ENCODE peak calls at places on chromosomes 2 and 18, in seven cellular contexts. F, M, U, T, Y, V and W are unnamed samples.

GRCh38 chr2:76965772-76966171 is 556.4 kb downstream of the LRRTM4 start:
- DNase-seq in F (no peak), M (no peak), U (no peak), T (no peak), Y (no peak), V (no peak), W (no peak)

GRCh38 chr2:217799553-217800432 is 203.0 kb downstream of the TNS1 start:
- DNase-seq in F (no peak), M (peak), U (no peak), T (no peak), Y (no peak), V (no peak), W (no peak)

GRCh38 chr2:3617198-3617890 is 22.4 kb downstream of the COLEC11 start:
- DNase-seq in F (no peak), M (no peak), U (peak), T (no peak), Y (no peak), V (no peak), W (no peak)

GRCh38 chr2:128868686-128869551 is 550.3 kb upstream of the HS6ST1 start:
- DNase-seq in F (no peak), M (no peak), U (no peak), T (peak), Y (no peak), V (no peak), W (peak)

GRCh38 chr2:144950874-144951560 is 431.1 kb upstream of the ZEB2 start:
- DNase-seq in F (peak), M (no peak), U (no peak), T (peak), Y (no peak), V (peak), W (peak)

GRCh38 chr2:199907008-199907714 is 3.9 kb upstream of the C2orf69 start:
- DNase-seq in F (no peak), M (no peak), U (no peak), T (no peak), Y (no peak), V (no peak), W (no peak)

GRCh38 chr18:34121157-34121807 is 103.4 kb downstream of the NOL4 start:
- DNase-seq in F (no peak), M (no peak), U (no peak), T (peak), Y (no peak), V (peak), W (peak)

GRCh38 chr2:198253995-198254394 is 449.6 kb downstream of the PLCL1 start:
- DNase-seq in F (no peak), M (no peak), U (no peak), T (no peak), Y (no peak), V (no peak), W (no peak)

GRCh38 chr2:202038471-202039277 is 5.0 kb downstream of the FZD7 start:
- DNase-seq in F (peak), M (peak), U (no peak), T (peak), Y (no peak), V (peak), W (peak)

GRCh38 chr18:46712406-46712805 is 44.4 kb downstream of the ST8SIA5 start:
- DNase-seq in F (no peak), M (no peak), U (no peak), T (peak), Y (no peak), V (no peak), W (no peak)

GRCh38 chr2:51013060-51013746 is 18.7 kb downstream of the NRXN1 start:
- DNase-seq in F (no peak), M (peak), U (no peak), T (no peak), Y (peak), V (peak), W (peak)

GRCh38 chr18:59140287-59140885 is 702 bp downstream of the SEC11C start:
- DNase-seq in F (peak), M (peak), U (no peak), T (peak), Y (no peak), V (peak), W (peak)

GRCh38 chr2:222960126-222960525 is 91.9 kb upstream of the KCNE4 start:
- DNase-seq in F (no peak), M (no peak), U (no peak), T (peak), Y (no peak), V (no peak), W (no peak)

GRCh38 chr2:159035790-159036411 is 67.5 kb downstream of the TANC1 start:
- DNase-seq in F (peak), M (peak), U (no peak), T (peak), Y (no peak), V (peak), W (peak)

GRCh38 chr18:77765468-77765867 is 515.8 kb downstream of the GALR1 start:
- DNase-seq in F (peak), M (peak), U (no peak), T (peak), Y (peak), V (no peak), W (peak)

GRCh38 chr2:152335851-152336102 is 803 bp downstream of the FMNL2 start:
- DNase-seq in F (peak), M (no peak), U (peak), T (no peak), Y (no peak), V (no peak), W (peak)

GRCh38 chr2:109238580-109238979 is 109.6 kb downstream of the SH3RF3 start:
- DNase-seq in F (no peak), M (no peak), U (peak), T (peak), Y (peak), V (no peak), W (peak)

GRCh38 chr2:69209482-69209881 is 177.5 kb downstream of the GFPT1 start:
- DNase-seq in F (no peak), M (no peak), U (no peak), T (no peak), Y (no peak), V (no peak), W (no peak)

GRCh38 chr2:101064868-101065549 is 62.9 kb downstream of the RPL31 start:
- DNase-seq in F (peak), M (no peak), U (no peak), T (peak), Y (no peak), V (peak), W (peak)

GRCh38 chr18:33282142-33282541 is 158.4 kb downstream of the CCDC178 start:
- DNase-seq in F (no peak), M (no peak), U (no peak), T (no peak), Y (no peak), V (no peak), W (no peak)

GRCh38 chr2:71552356-71552755 is 99.0 kb downstream of the DYSF start:
- DNase-seq in F (no peak), M (no peak), U (peak), T (no peak), Y (no peak), V (no peak), W (no peak)

GRCh38 chr2:25567406-25567805 is 106.0 kb downstream of the DTNB start:
- DNase-seq in F (peak), M (no peak), U (no peak), T (peak), Y (no peak), V (peak), W (peak)

GRCh38 chr2:162244559-162245031 is 1.4 kb upstream of the FAP start:
- DNase-seq in F (peak), M (no peak), U (no peak), T (peak), Y (no peak), V (peak), W (peak)

GRCh38 chr2:147937744-147938349 is 82.7 kb downstream of the ORC4 start:
- DNase-seq in F (peak), M (no peak), U (no peak), T (peak), Y (no peak), V (no peak), W (peak)

GRCh38 chr2:197628043-197628500 is 47.3 kb downstream of the RFTN2 start:
- DNase-seq in F (no peak), M (no peak), U (no peak), T (peak), Y (peak), V (no peak), W (no peak)

GRCh38 chr2:62467475-62468321 is 38.3 kb downstream of the TMEM17 start:
- DNase-seq in F (peak), M (no peak), U (no peak), T (no peak), Y (no peak), V (no peak), W (peak)

GRCh38 chr2:24362253-24362652 is 1.9 kb upstream of the ITSN2 start:
- DNase-seq in F (no peak), M (no peak), U (no peak), T (no peak), Y (no peak), V (no peak), W (no peak)

GRCh38 chr2:126085396-126085795 is 570.6 kb upstream of the GYPC start:
- DNase-seq in F (no peak), M (no peak), U (no peak), T (no peak), Y (no peak), V (no peak), W (no peak)

GRCh38 chr2:188870289-188870688 is 103.9 kb upstream of the COL3A1 start:
- DNase-seq in F (no peak), M (no peak), U (no peak), T (peak), Y (no peak), V (no peak), W (peak)

GRCh38 chr18:45731706-45732105 is 7.7 kb downstream of the SLC14A1 start:
- DNase-seq in F (no peak), M (no peak), U (no peak), T (no peak), Y (no peak), V (no peak), W (no peak)

GRCh38 chr2:115165529-115166109 is 723.2 kb downstream of the DPP10 start:
- DNase-seq in F (peak), M (no peak), U (no peak), T (peak), Y (no peak), V (peak), W (peak)

GRCh38 chr2:112031916-112032582 is 23.0 kb upstream of the TMEM87B start:
- DNase-seq in F (no peak), M (no peak), U (no peak), T (no peak), Y (no peak), V (no peak), W (peak)

GRCh38 chr2:21372654-21373053 is 248.9 kb downstream of the TDRD15 start:
- DNase-seq in F (peak), M (peak), U (no peak), T (no peak), Y (no peak), V (no peak), W (peak)

GRCh38 chr2:14642499-14642898 is 10.0 kb downstream of the LRATD1 start:
- DNase-seq in F (no peak), M (peak), U (no peak), T (no peak), Y (no peak), V (no peak), W (no peak)

GRCh38 chr18:44681039-44681595 is 429 bp downstream of the SETBP1 start:
- DNase-seq in F (no peak), M (no peak), U (no peak), T (no peak), Y (no peak), V (no peak), W (no peak)

GRCh38 chr2:231530099-231531085 is at the start of gene NMUR1:
- DNase-seq in F (peak), M (peak), U (peak), T (no peak), Y (no peak), V (peak), W (no peak)

GRCh38 chr2:54967759-54968365 is 82.4 kb downstream of the RTN4 start:
- DNase-seq in F (no peak), M (no peak), U (peak), T (no peak), Y (no peak), V (no peak), W (no peak)

GRCh38 chr2:12711339-12711738 is 5.4 kb upstream of the TRIB2 start:
- DNase-seq in F (no peak), M (no peak), U (no peak), T (no peak), Y (no peak), V (no peak), W (no peak)

GRCh38 chr18:52903858-52904257 is 563.9 kb downstream of the DCC start:
- DNase-seq in F (peak), M (peak), U (no peak), T (no peak), Y (peak), V (no peak), W (peak)
- TF ChIP-seq CTCF in F (peak), M (peak), U (no peak), T (no peak), Y (peak), V (peak), W (no peak)

DNA sequence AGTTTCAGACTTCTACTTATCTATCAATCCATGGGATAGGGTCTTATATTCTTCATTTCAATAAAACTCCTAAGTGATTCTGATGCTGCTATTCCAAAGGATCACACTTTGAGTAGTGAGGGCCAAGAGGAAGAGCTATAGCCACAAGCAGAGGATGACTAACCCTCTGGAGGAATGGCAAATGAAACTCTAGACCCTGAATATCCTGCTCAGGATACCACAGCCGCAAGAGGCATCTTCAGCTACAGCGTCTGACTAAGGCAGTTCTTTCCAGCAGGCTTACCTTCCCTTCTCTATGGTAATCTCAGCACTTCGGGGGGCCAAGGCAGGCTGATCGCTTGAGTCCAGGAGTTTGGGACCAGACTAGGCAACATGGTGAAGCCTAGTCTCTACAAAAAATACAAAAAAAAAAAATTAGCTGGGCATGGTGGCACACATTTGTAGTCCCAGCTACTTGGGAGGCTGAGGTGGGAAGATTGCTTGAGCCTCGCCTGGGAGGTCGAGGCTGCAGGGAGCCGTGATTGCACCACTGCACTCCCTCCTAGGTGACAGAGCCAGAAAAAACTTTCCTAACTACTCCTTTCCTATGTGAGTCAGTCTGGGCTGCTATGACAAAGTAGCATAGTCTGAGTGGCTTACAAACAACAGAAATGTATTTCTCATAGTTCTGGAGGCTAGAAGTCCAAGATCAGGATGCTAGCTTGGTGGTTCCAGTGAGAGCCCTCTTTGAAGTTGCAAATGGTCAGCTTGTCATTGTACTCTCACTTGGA is 371.9 kb downstream of the IRS1 start:
- DNase-seq in F (peak), M (no peak), U (no peak), T (peak), Y (no peak), V (peak), W (peak)
- TF ChIP-seq CTCF in F (no peak), M (no peak), U (no peak), T (no peak), Y (no peak), V (no peak), W (no peak)

GRCh38 chr2:232666051-232666805 is 30.9 kb upstream of the GIGYF2 start:
- DNase-seq in F (no peak), M (no peak), U (no peak), T (no peak), Y (no peak), V (no peak), W (no peak)

GRCh38 chr2:232667989-232668583 is 29.0 kb upstream of the GIGYF2 start:
- DNase-seq in F (no peak), M (no peak), U (no peak), T (peak), Y (no peak), V (no peak), W (no peak)

GRCh38 chr2:232674491-232674890 is 22.6 kb upstream of the GIGYF2 start:
- DNase-seq in F (no peak), M (no peak), U (no peak), T (no peak), Y (no peak), V (no peak), W (no peak)

GRCh38 chr2:232672581-232672980 is 24.6 kb upstream of the GIGYF2 start:
- DNase-seq in F (no peak), M (no peak), U (no peak), T (no peak), Y (no peak), V (no peak), W (no peak)

GRCh38 chr2:232668805-232669444 is 28.2 kb upstream of the GIGYF2 start:
- DNase-seq in F (peak), M (peak), U (no peak), T (peak), Y (no peak), V (peak), W (peak)
- TF ChIP-seq CTCF in F (peak), M (no peak), U (no peak), T (peak), Y (peak), V (peak), W (no peak)

DNA sequence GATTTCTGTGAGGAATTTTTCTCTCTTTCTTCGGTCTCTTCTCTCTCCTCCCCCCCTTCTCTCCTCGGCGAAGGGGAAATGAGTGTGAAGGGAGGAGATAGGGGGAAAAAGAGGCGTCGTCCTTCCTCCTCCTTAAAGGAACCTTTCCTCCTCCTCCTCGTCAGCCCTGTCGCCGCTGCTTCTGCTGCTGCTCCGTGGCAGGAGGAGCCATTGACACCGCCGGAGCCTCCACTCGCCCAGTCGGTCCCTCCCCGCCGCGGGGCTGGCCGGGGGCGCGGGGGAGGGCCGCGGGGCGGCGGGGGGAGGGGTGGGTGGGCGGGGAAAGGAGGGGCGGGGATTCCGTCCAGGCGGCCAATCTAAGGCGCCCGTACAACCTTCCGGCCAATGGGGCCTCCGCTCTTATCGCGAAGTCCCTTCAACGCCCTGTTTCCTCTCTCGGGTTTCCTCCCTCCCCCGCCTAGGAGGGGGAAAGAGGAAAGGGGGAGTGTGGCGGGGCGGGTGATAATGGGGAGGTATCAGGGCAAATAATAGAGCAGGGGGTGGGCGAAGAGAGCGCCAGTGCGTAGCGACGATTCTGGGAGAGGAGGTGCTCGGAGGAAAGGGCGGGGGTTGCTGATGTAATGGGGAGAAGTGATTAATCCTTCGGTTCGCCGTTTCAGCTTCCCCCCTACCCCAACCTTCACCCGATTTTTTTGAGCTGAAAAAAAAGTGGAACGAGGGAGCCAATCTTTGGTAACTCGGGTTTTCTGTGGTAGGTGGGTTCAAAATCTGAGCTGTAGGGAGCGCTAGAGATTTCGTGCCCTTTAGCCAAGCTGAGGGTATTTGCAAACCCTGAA is at the start of gene FBXO11:
- DNase-seq in F (peak), M (peak), U (peak), T (peak), Y (peak), V (peak), W (peak)
- TF ChIP-seq CTCF in F (peak), M (peak), U (peak), T (peak), Y (peak), V (no peak), W (peak)

GRCh38 chr2:82169379-82169778 is 1864.8 kb upstream of the LRRTM1 start:
- DNase-seq in F (no peak), M (no peak), U (no peak), T (no peak), Y (no peak), V (no peak), W (no peak)
- TF ChIP-seq CTCF in F (no peak), M (no peak), U (no peak), T (no peak), Y (no peak), V (no peak), W (no peak)

GRCh38 chr2:33673937-33674336 is 74.8 kb upstream of the FAM98A start:
- DNase-seq in F (peak), M (no peak), U (no peak), T (peak), Y (no peak), V (no peak), W (peak)
- TF ChIP-seq CTCF in F (peak), M (no peak), U (no peak), T (no peak), Y (peak), V (no peak), W (peak)

DNA sequence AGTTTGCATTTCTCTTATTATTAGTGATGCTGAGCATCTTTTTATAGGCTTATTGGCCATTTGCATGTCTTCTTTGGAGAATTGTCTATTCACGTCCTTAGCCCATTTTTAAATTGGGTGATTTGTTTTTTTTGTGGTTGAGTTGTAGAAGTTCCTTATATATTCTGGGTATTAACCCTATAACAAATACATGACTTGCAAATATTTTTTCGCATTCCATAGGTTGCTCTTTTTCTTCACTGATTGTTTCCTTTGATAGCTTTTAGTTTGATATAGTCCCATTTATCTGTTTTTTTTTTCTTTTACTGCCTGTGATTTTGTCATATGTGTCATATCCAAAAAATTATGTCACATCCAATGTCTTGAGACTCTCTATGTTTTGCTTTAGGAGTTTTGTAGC is 243.6 kb downstream of the GPD2 start:
- DNase-seq in F (no peak), M (no peak), U (no peak), T (no peak), Y (no peak), V (no peak), W (no peak)
- TF ChIP-seq CTCF in F (no peak), M (no peak), U (no peak), T (no peak), Y (no peak), V (no peak), W (no peak)

GRCh38 chr2:241315183-241315878 is at the start of gene HDLBP:
- DNase-seq in F (peak), M (peak), U (peak), T (peak), Y (peak), V (peak), W (peak)
- TF ChIP-seq CTCF in F (peak), M (no peak), U (peak), T (no peak), Y (peak), V (no peak), W (peak)